ENCODE peak calls at places on chromosomes 13 and 19, in seven cellular contexts. G is Calu3, F is sigmoid colon, X is OCI-LY7, K is neural crest cell, S is adrenal gland, O is HL-60. Q is an unnamed sample.

GRCh38 chr13:21037656-21038055 is 23.7 kb downstream of the LATS2 start:
- DNase-seq in G (no peak), F (peak; percentile 62), X (no peak), K (no peak), S (peak; percentile 14), O (no peak), Q (no peak)

GRCh38 chr13:107803822-107804495 is 411.4 kb downstream of the LIG4 start:
- DNase-seq in G (no peak), F (no peak), X (no peak), K (no peak), S (no peak), O (no peak), Q (no peak)

GRCh38 chr19:3006075-3006767 is 22.9 kb downstream of the TLE2 start:
- DNase-seq in G (peak; percentile 28), F (no peak), X (peak; percentile 48), K (no peak), S (no peak), O (no peak), Q (no peak)

GRCh38 chr19:2027361-2027760 is 11.8 kb upstream of the BTBD2 start:
- DNase-seq in G (no peak), F (no peak), X (no peak), K (no peak), S (no peak), O (no peak), Q (no peak)

GRCh38 chr13:110433014-110433413 is 125.9 kb downstream of the COL4A2 start:
- DNase-seq in G (no peak), F (peak; percentile 83), X (no peak), K (no peak), S (no peak), O (no peak), Q (no peak)

GRCh38 chr19:52935434-52935833 is 12.2 kb upstream of the ZNF888 start:
- DNase-seq in G (peak; percentile 41), F (peak; percentile 28), X (no peak), K (no peak), S (no peak), O (no peak), Q (no peak)

GRCh38 chr19:49422407-49423277 is 599 bp downstream of the PTH2 start:
- DNase-seq in G (peak; percentile 31), F (no peak), X (no peak), K (peak; percentile 56), S (no peak), O (peak; percentile 51), Q (no peak)

GRCh38 chr19:1373534-1374249 is 10.0 kb upstream of the NDUFS7 start:
- DNase-seq in G (no peak), F (no peak), X (no peak), K (no peak), S (peak; percentile 96), O (no peak), Q (no peak)

GRCh38 chr19:30046522-30046921 is 104.5 kb downstream of the URI1 start:
- DNase-seq in G (no peak), F (no peak), X (peak; percentile 26), K (no peak), S (no peak), O (no peak), Q (no peak)

GRCh38 chr19:45780146-45780447 is 2.2 kb downstream of the DMPK start:
- DNase-seq in G (no peak), F (peak; percentile 65), X (no peak), K (no peak), S (no peak), O (no peak), Q (no peak)

GRCh38 chr13:61670384-61671161 is 254.9 kb upstream of the PCDH20 start:
- DNase-seq in G (no peak), F (no peak), X (no peak), K (no peak), S (no peak), O (no peak), Q (no peak)

GRCh38 chr13:109509154-109509905 is 277.1 kb downstream of the IRS2 start:
- DNase-seq in G (no peak), F (no peak), X (no peak), K (no peak), S (no peak), O (no peak), Q (no peak)

GRCh38 chr13:21970172-21970571 is 299.3 kb downstream of the FGF9 start:
- DNase-seq in G (no peak), F (no peak), X (no peak), K (no peak), S (no peak), O (no peak), Q (no peak)

GRCh38 chr19:41998246-41999020 is 4.4 kb upstream of the ATP1A3 start:
- DNase-seq in G (peak; percentile 74), F (no peak), X (peak; percentile 74), K (peak; percentile 72), S (no peak), O (peak; percentile 41), Q (no peak)

GRCh38 chr19:53010494-53010893 is 3.2 kb upstream of the ERVV-1 start:
- DNase-seq in G (no peak), F (no peak), X (no peak), K (no peak), S (no peak), O (no peak), Q (no peak)

GRCh38 chr13:22092791-22093545 is 422.1 kb downstream of the FGF9 start:
- DNase-seq in G (no peak), F (no peak), X (no peak), K (no peak), S (no peak), O (no peak), Q (no peak)

GRCh38 chr19:7395360-7395781 is 46.6 kb downstream of the ARHGEF18 start:
- DNase-seq in G (no peak), F (no peak), X (no peak), K (no peak), S (no peak), O (no peak), Q (no peak)

GRCh38 chr13:39931505-39931904 is 276.0 kb downstream of the COG6 start:
- DNase-seq in G (no peak), F (no peak), X (no peak), K (no peak), S (no peak), O (no peak), Q (no peak)
- TF ChIP-seq CTCF in G (no peak), F (no peak), X (no peak), K (no peak), S (no peak), O (no peak), Q (no peak)

GRCh38 chr19:10294368-10294697 is 4.6 kb downstream of the ICAM5 start:
- DNase-seq in G (no peak), F (no peak), X (no peak), K (no peak), S (no peak), O (no peak), Q (no peak)

GRCh38 chr19:10295847-10296591 is 6.3 kb downstream of the ICAM5 start:
- DNase-seq in G (no peak), F (no peak), X (no peak), K (no peak), S (no peak), O (no peak), Q (no peak)

GRCh38 chr19:10293637-10294367 is 4.0 kb downstream of the ICAM5 start:
- DNase-seq in G (no peak), F (no peak), X (no peak), K (no peak), S (no peak), O (no peak), Q (no peak)

GRCh38 chr19:10292789-10293636 is 3.3 kb downstream of the ICAM5 start:
- DNase-seq in G (no peak), F (no peak), X (no peak), K (no peak), S (no peak), O (no peak), Q (no peak)

GRCh38 chr19:10295305-10295846 is 5.6 kb downstream of the ICAM5 start:
- DNase-seq in G (peak; percentile 49), F (no peak), X (peak; percentile 29), K (no peak), S (no peak), O (no peak), Q (no peak)
- TF ChIP-seq CTCF in G (no peak), F (no peak), X (no peak), K (no peak), S (no peak), O (no peak), Q (no peak)

GRCh38 chr13:29707876-29708543 is 112.5 kb upstream of the SLC7A1 start:
- DNase-seq in G (peak; percentile 63), F (no peak), X (peak; percentile 54), K (no peak), S (peak; percentile 39), O (peak; percentile 80), Q (no peak)
- TF ChIP-seq CTCF in G (peak; percentile 40), F (peak; percentile 13), X (peak; percentile 80), K (peak; percentile 54), S (peak; percentile 40), O (peak; percentile 86), Q (peak; percentile 82)

DNA sequence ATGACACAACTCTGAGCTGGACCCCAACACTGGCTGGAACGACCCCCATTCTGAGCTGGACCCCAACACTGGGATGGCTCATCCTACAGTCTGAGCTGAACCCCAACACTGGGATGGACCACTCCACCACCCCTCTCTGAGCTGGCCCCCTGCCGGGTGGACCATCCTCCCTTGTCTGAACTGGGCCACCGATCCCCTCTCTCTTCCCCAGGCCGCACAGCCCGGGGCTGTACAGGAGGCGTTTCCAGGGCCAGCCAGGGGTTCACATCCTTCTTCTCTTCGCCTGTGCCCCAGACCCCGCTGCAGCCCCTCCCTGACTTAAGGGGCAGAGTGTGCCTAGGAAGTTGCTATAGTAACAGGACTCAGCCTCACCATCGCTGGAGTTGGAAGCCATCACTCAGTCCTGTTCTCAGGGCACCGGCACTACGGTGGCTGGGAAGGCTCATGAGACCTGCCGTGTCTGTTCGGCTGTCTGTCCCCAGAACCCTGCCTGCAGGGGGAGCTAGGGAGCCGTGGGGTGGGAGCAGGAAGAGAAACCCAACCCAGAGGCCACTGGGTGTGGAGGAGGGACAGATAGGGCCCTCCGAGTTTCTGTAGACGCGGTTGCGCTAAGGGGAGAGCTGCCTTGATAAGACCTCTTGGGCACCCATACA is 3.7 kb downstream of the PRKACA start:
- DNase-seq in G (peak; percentile 45), F (no peak), X (peak; percentile 31), K (peak; percentile 19), S (no peak), O (peak; percentile 98), Q (no peak)
- TF ChIP-seq CTCF in G (peak; percentile 16), F (no peak), X (peak; percentile 74), K (peak; percentile 45), S (no peak), O (peak; percentile 85), Q (peak; percentile 21)

DNA sequence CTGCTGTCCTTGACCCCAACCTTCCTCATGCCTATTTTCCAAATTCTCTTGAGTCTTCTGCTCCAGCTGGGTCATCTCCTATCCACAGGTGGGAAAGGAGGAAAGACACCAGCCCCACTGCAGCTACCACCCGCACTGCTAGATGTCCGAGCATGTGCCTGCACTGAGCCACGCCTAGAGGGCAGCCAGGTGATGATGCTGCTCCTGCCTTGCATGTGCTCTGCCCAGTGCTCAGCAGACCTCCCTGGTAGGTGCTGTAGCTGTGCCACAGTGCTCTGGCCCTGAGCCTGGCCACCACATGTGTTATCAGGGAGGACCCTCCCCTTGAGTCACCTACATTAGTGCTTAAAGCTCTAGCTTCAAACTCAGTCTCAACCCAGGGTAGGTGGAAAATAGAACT is 6.9 kb upstream of the CYSLTR2 start:
- DNase-seq in G (no peak), F (no peak), X (no peak), K (no peak), S (no peak), O (no peak), Q (no peak)
- TF ChIP-seq CTCF in G (no peak), F (no peak), X (no peak), K (no peak), S (no peak), O (no peak), Q (no peak)

Q was measured in chondrocyte.